ENCODE peak calls at places on chromosomes 2 and 18, in six cellular contexts. One of them, this sample, is unnamed.

GRCh38 chr2:30569991-30570390 is 122.9 kb downstream of the LCLAT1 start:
- DNase-seq in adrenal gland: no peak
- DNase-seq in foreskin fibroblast: no peak
- DNase-seq in BJ: no peak
- DNase-seq in epithelial cell of esophagus: no peak
- DNase-seq in kidney epithelial cell: no peak
- DNase-seq in this sample: no peak

GRCh38 chr2:218962859-218963492 is 3.5 kb downstream of the CDK5R2 start:
- DNase-seq in adrenal gland: peak
- DNase-seq in foreskin fibroblast: peak
- DNase-seq in BJ: no peak
- DNase-seq in epithelial cell of esophagus: peak
- DNase-seq in kidney epithelial cell: peak
- DNase-seq in this sample: peak

GRCh38 chr2:241037498-241037897 is 39.1 kb downstream of the SNED1 start:
- DNase-seq in adrenal gland: peak
- DNase-seq in foreskin fibroblast: no peak
- DNase-seq in BJ: no peak
- DNase-seq in epithelial cell of esophagus: no peak
- DNase-seq in kidney epithelial cell: no peak
- DNase-seq in this sample: no peak

GRCh38 chr2:100016756-100017155 is 125.6 kb downstream of the AFF3 start:
- DNase-seq in adrenal gland: no peak
- DNase-seq in foreskin fibroblast: no peak
- DNase-seq in BJ: no peak
- DNase-seq in epithelial cell of esophagus: no peak
- DNase-seq in kidney epithelial cell: no peak
- DNase-seq in this sample: no peak

GRCh38 chr2:203444738-203445137 is 90.4 kb downstream of the RAPH1 start:
- DNase-seq in adrenal gland: no peak
- DNase-seq in foreskin fibroblast: no peak
- DNase-seq in BJ: no peak
- DNase-seq in epithelial cell of esophagus: no peak
- DNase-seq in kidney epithelial cell: no peak
- DNase-seq in this sample: no peak

GRCh38 chr2:50729306-50730105 is 302.4 kb downstream of the NRXN1 start:
- DNase-seq in adrenal gland: no peak
- DNase-seq in foreskin fibroblast: no peak
- DNase-seq in BJ: no peak
- DNase-seq in epithelial cell of esophagus: no peak
- DNase-seq in kidney epithelial cell: no peak
- DNase-seq in this sample: no peak

GRCh38 chr2:100865819-100866462 is 46.0 kb downstream of the NPAS2 start:
- DNase-seq in adrenal gland: no peak
- DNase-seq in foreskin fibroblast: peak
- DNase-seq in BJ: peak
- DNase-seq in epithelial cell of esophagus: peak
- DNase-seq in kidney epithelial cell: peak
- DNase-seq in this sample: peak

GRCh38 chr2:215486973-215487372 is 51.1 kb upstream of the FN1 start:
- DNase-seq in adrenal gland: no peak
- DNase-seq in foreskin fibroblast: no peak
- DNase-seq in BJ: no peak
- DNase-seq in epithelial cell of esophagus: peak
- DNase-seq in kidney epithelial cell: no peak
- DNase-seq in this sample: peak

GRCh38 chr2:58494059-58494458 is 252.9 kb upstream of the FANCL start:
- DNase-seq in adrenal gland: no peak
- DNase-seq in foreskin fibroblast: no peak
- DNase-seq in BJ: no peak
- DNase-seq in epithelial cell of esophagus: no peak
- DNase-seq in kidney epithelial cell: no peak
- DNase-seq in this sample: no peak

GRCh38 chr2:222569826-222570225 is 86.1 kb downstream of the FARSB start:
- DNase-seq in adrenal gland: no peak
- DNase-seq in foreskin fibroblast: peak
- DNase-seq in BJ: no peak
- DNase-seq in epithelial cell of esophagus: peak
- DNase-seq in kidney epithelial cell: no peak
- DNase-seq in this sample: no peak

GRCh38 chr18:51236225-51236624 is 38.7 kb upstream of the MEX3C start:
- DNase-seq in adrenal gland: peak
- DNase-seq in foreskin fibroblast: no peak
- DNase-seq in BJ: no peak
- DNase-seq in epithelial cell of esophagus: peak
- DNase-seq in kidney epithelial cell: peak
- DNase-seq in this sample: peak

GRCh38 chr2:54067851-54068375 is 47.5 kb upstream of the ACYP2 start:
- DNase-seq in adrenal gland: no peak
- DNase-seq in foreskin fibroblast: no peak
- DNase-seq in BJ: no peak
- DNase-seq in epithelial cell of esophagus: peak
- DNase-seq in kidney epithelial cell: no peak
- DNase-seq in this sample: no peak

GRCh38 chr2:225282858-225283693 is 116.4 kb upstream of the NYAP2 start:
- DNase-seq in adrenal gland: peak
- DNase-seq in foreskin fibroblast: peak
- DNase-seq in BJ: no peak
- DNase-seq in epithelial cell of esophagus: peak
- DNase-seq in kidney epithelial cell: peak
- DNase-seq in this sample: peak

GRCh38 chr2:162022290-162022945 is 51.6 kb downstream of the DPP4 start:
- DNase-seq in adrenal gland: no peak
- DNase-seq in foreskin fibroblast: no peak
- DNase-seq in BJ: no peak
- DNase-seq in epithelial cell of esophagus: peak
- DNase-seq in kidney epithelial cell: peak
- DNase-seq in this sample: peak

GRCh38 chr2:63712748-63713147 is 124.0 kb downstream of the MDH1 start:
- DNase-seq in adrenal gland: no peak
- DNase-seq in foreskin fibroblast: peak
- DNase-seq in BJ: no peak
- DNase-seq in epithelial cell of esophagus: peak
- DNase-seq in kidney epithelial cell: no peak
- DNase-seq in this sample: no peak

GRCh38 chr2:98153402-98153938 is 66.5 kb downstream of the VWA3B start:
- DNase-seq in adrenal gland: no peak
- DNase-seq in foreskin fibroblast: no peak
- DNase-seq in BJ: no peak
- DNase-seq in epithelial cell of esophagus: no peak
- DNase-seq in kidney epithelial cell: no peak
- DNase-seq in this sample: no peak

GRCh38 chr18:50183556-50183955 is 11.4 kb downstream of the MYO5B start:
- DNase-seq in adrenal gland: no peak
- DNase-seq in foreskin fibroblast: peak
- DNase-seq in BJ: no peak
- DNase-seq in epithelial cell of esophagus: peak
- DNase-seq in kidney epithelial cell: peak
- DNase-seq in this sample: peak

GRCh38 chr2:136118819-136119716 is 1.1 kb upstream of the CXCR4 start:
- DNase-seq in adrenal gland: peak
- DNase-seq in foreskin fibroblast: no peak
- DNase-seq in BJ: no peak
- DNase-seq in epithelial cell of esophagus: no peak
- DNase-seq in kidney epithelial cell: no peak
- DNase-seq in this sample: no peak

GRCh38 chr2:225434014-225434413 is 34.5 kb downstream of the NYAP2 start:
- DNase-seq in adrenal gland: no peak
- DNase-seq in foreskin fibroblast: no peak
- DNase-seq in BJ: no peak
- DNase-seq in epithelial cell of esophagus: no peak
- DNase-seq in kidney epithelial cell: no peak
- DNase-seq in this sample: no peak

GRCh38 chr2:176088048-176088936 is 4.2 kb upstream of the HOXD13 start:
- DNase-seq in adrenal gland: peak
- DNase-seq in foreskin fibroblast: peak
- DNase-seq in BJ: no peak
- DNase-seq in epithelial cell of esophagus: peak
- DNase-seq in kidney epithelial cell: no peak
- DNase-seq in this sample: peak

GRCh38 chr2:182852090-182852489 is 14.3 kb downstream of the FRZB start:
- DNase-seq in adrenal gland: no peak
- DNase-seq in foreskin fibroblast: no peak
- DNase-seq in BJ: no peak
- DNase-seq in epithelial cell of esophagus: peak
- DNase-seq in kidney epithelial cell: no peak
- DNase-seq in this sample: peak

GRCh38 chr18:58004317-58004716 is 39.7 kb upstream of the NEDD4L start:
- DNase-seq in adrenal gland: no peak
- DNase-seq in foreskin fibroblast: peak
- DNase-seq in BJ: peak
- DNase-seq in epithelial cell of esophagus: peak
- DNase-seq in kidney epithelial cell: peak
- DNase-seq in this sample: peak

GRCh38 chr2:10285578-10286198 is 17.0 kb upstream of the HPCAL1 start:
- DNase-seq in adrenal gland: peak
- DNase-seq in foreskin fibroblast: peak
- DNase-seq in BJ: no peak
- DNase-seq in epithelial cell of esophagus: no peak
- DNase-seq in kidney epithelial cell: no peak
- DNase-seq in this sample: peak
- TF ChIP-seq CTCF in adrenal gland: no peak
- TF ChIP-seq CTCF in foreskin fibroblast: no peak
- TF ChIP-seq CTCF in BJ: no peak
- TF ChIP-seq CTCF in epithelial cell of esophagus: no peak
- TF ChIP-seq CTCF in kidney epithelial cell: no peak
- TF ChIP-seq CTCF in this sample: no peak

DNA sequence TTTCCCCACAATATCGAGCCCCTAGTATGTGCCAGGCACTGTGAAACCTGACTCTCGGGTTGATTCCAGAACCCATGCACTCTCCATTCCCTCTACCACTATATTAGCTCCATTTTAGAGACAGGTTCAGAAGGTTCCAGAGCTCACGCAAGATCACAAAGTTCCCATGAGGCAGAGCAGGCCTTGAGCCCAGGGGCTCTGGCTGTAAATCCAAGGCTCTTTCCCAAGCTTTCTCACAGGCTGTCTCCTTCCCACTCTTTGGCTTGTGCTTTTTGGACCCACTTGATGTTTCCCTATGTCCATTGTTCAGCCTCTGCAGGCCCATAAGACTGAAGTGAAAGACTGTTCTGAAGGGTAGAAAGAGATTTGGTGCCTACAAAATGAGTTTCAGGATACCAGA is 15.7 kb downstream of the KIAA2012 start:
- DNase-seq in adrenal gland: no peak
- DNase-seq in foreskin fibroblast: no peak
- DNase-seq in BJ: no peak
- DNase-seq in epithelial cell of esophagus: no peak
- DNase-seq in kidney epithelial cell: no peak
- DNase-seq in this sample: no peak
- TF ChIP-seq CTCF in adrenal gland: no peak
- TF ChIP-seq CTCF in foreskin fibroblast: no peak
- TF ChIP-seq CTCF in BJ: no peak
- TF ChIP-seq CTCF in epithelial cell of esophagus: no peak
- TF ChIP-seq CTCF in kidney epithelial cell: no peak
- TF ChIP-seq CTCF in this sample: no peak

DNA sequence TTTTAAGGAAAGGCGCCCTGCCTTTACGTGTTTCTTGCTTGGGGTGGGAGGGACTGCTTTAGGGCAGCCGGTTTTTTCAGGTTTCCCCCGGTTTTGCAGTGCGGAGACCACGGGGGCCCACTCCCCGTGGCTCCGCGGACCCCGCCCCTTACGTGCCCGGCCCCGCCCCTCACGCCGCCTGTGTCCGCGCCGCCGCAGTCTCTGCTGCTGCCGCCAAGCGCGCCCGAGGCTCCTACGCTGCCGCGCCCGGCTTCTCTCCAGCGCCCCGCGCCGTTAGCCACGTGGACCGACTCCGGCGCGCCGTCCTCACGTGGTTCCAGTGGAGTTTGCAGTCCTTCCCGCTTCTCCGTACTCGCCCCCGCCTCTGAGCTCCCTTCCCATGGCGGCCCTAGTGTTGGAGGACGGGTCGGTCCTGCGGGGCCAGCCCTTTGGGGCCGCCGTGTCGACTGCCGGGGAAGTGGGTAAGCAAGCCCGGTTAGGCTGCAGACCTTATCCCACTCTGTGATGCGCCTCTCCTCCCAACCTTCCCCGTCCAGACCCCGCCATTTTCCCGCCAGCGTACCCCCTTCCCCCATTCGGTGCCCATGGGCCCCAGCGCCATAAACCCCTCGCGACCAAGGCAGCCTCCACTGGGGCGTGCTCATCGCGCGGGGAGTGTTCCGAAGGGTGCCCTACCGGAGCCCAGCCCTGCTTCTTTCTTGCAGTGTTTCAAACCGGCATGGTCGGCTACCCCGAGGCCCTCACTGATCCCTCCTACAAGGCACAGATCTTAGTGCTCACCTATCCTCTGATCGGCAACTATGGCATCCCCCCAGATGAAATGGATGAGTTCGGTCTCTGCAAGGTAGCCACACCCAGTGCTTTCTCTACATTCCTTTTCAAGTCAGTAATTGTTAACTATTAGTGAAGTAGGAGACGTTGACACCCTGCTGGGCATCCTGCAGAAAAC is at the start of gene CAD:
- DNase-seq in adrenal gland: peak
- DNase-seq in foreskin fibroblast: peak
- DNase-seq in BJ: no peak
- DNase-seq in epithelial cell of esophagus: peak
- DNase-seq in kidney epithelial cell: peak
- DNase-seq in this sample: peak
- TF ChIP-seq CTCF in adrenal gland: peak
- TF ChIP-seq CTCF in foreskin fibroblast: no peak
- TF ChIP-seq CTCF in BJ: no peak
- TF ChIP-seq CTCF in epithelial cell of esophagus: no peak
- TF ChIP-seq CTCF in kidney epithelial cell: no peak
- TF ChIP-seq CTCF in this sample: no peak

GRCh38 chr2:195410272-195410671 is 246.8 kb upstream of the SLC39A10 start:
- DNase-seq in adrenal gland: no peak
- DNase-seq in foreskin fibroblast: no peak
- DNase-seq in BJ: no peak
- DNase-seq in epithelial cell of esophagus: no peak
- DNase-seq in kidney epithelial cell: no peak
- DNase-seq in this sample: no peak

GRCh38 chr2:195413944-195414343 is 243.1 kb upstream of the SLC39A10 start:
- DNase-seq in adrenal gland: no peak
- DNase-seq in foreskin fibroblast: no peak
- DNase-seq in BJ: no peak
- DNase-seq in epithelial cell of esophagus: no peak
- DNase-seq in kidney epithelial cell: no peak
- DNase-seq in this sample: no peak

GRCh38 chr2:195413422-195413821 is 243.6 kb upstream of the SLC39A10 start:
- DNase-seq in adrenal gland: no peak
- DNase-seq in foreskin fibroblast: no peak
- DNase-seq in BJ: no peak
- DNase-seq in epithelial cell of esophagus: no peak
- DNase-seq in kidney epithelial cell: no peak
- DNase-seq in this sample: no peak

GRCh38 chr2:195408811-195409210 is 248.2 kb upstream of the SLC39A10 start:
- DNase-seq in adrenal gland: no peak
- DNase-seq in foreskin fibroblast: no peak
- DNase-seq in BJ: no peak
- DNase-seq in epithelial cell of esophagus: no peak
- DNase-seq in kidney epithelial cell: no peak
- DNase-seq in this sample: no peak

DNA sequence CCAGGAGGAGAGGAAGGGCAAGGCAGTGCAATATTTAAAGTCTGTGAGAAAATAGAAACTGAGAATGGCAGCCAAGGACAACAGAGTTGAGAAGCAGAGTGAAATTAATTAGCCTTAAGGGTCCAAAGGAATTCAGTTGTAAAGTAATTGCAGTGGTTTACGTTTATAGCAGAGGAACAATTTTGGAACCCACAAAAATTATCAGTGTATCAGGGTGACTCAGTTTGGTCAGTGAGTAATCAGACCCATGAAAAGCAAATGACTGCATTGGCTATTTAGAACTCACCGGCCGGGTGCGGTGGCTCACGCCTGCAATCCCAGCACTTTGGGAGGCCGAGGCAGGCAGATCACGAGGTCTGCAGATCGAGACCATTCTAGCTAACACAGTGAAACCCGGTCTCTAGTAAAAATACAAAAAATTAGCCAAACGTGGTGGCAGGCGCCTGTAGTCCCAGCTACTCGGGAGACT is 245.8 kb upstream of the SLC39A10 start:
- DNase-seq in adrenal gland: no peak
- DNase-seq in foreskin fibroblast: peak
- DNase-seq in BJ: peak
- DNase-seq in epithelial cell of esophagus: no peak
- DNase-seq in kidney epithelial cell: peak
- DNase-seq in this sample: peak
- TF ChIP-seq CTCF in adrenal gland: no peak
- TF ChIP-seq CTCF in foreskin fibroblast: no peak
- TF ChIP-seq CTCF in BJ: no peak
- TF ChIP-seq CTCF in epithelial cell of esophagus: no peak
- TF ChIP-seq CTCF in kidney epithelial cell: no peak
- TF ChIP-seq CTCF in this sample: no peak

This sample was measured in MCF 10A.